ENCODE peak calls at places on chromosomes 1 and 21, in nine cellular contexts. U is stomach, G is EH, Q is IMR-90, Y is brain microvascular endothelial cell, H is H1, O is NAMALWA, B is EL, E is GM13977. K is an unnamed sample.
A peak's percentile ranks its signal among the peaks of the same experiment; 100 is the strongest.

GRCh38 chr1:198622532-198623218 is 16.2 kb upstream of the PTPRC start:
- DNase-seq in U (no peak), G (no peak), Q (no peak), Y (no peak), H (no peak), O (peak; percentile 82), B (no peak), E (no peak), K (no peak)

GRCh38 chr1:154628122-154628405 is 20.1 kb upstream of the ADAR start:
- DNase-seq in U (no peak), G (no peak), Q (no peak), Y (no peak), H (no peak), O (no peak), B (no peak), E (no peak), K (no peak)

GRCh38 chr1:41698916-41699860 is 214.7 kb upstream of the EDN2 start:
- DNase-seq in U (no peak), G (no peak), Q (peak; percentile 62), Y (no peak), H (no peak), O (no peak), B (no peak), E (peak; percentile 53), K (no peak)

GRCh38 chr1:100622037-100622436 is 84.1 kb downstream of the GPR88 start:
- DNase-seq in U (no peak), G (peak; percentile 99), Q (peak; percentile 99), Y (peak; percentile 99), H (no peak), O (no peak), B (peak; percentile 99), E (no peak), K (no peak)

GRCh38 chr1:169348356-169349036 is 19.1 kb downstream of the NME7 start:
- DNase-seq in U (no peak), G (peak; percentile 54), Q (peak; percentile 68), Y (peak; percentile 43), H (no peak), O (peak; percentile 79), B (peak; percentile 54), E (peak; percentile 34), K (peak; percentile 41)

GRCh38 chr1:91924146-91924545 is 25.1 kb upstream of the BRDT start:
- DNase-seq in U (no peak), G (peak; percentile 78), Q (peak; percentile 91), Y (peak; percentile 35), H (no peak), O (no peak), B (peak; percentile 71), E (no peak), K (no peak)

GRCh38 chr1:201022178-201022823 is 1.2 kb downstream of the KIF21B start:
- DNase-seq in U (no peak), G (no peak), Q (no peak), Y (no peak), H (no peak), O (peak; percentile 51), B (no peak), E (no peak), K (no peak)

GRCh38 chr1:3680488-3681230 is 28.3 kb downstream of the TP73 start:
- DNase-seq in U (no peak), G (no peak), Q (no peak), Y (no peak), H (no peak), O (peak; percentile 69), B (no peak), E (no peak), K (no peak)

GRCh38 chr1:44421374-44422028 is 16.4 kb downstream of the RNF220 start:
- DNase-seq in U (no peak), G (no peak), Q (no peak), Y (no peak), H (no peak), O (no peak), B (no peak), E (no peak), K (no peak)

GRCh38 chr1:64041366-64042131 is 161.9 kb upstream of the UBE2U start:
- DNase-seq in U (no peak), G (no peak), Q (no peak), Y (no peak), H (no peak), O (no peak), B (no peak), E (no peak), K (no peak)

GRCh38 chr21:35050348-35051286 is 1.5 kb upstream of the RUNX1 start:
- DNase-seq in U (no peak), G (peak; percentile 80), Q (peak; percentile 70), Y (no peak), H (no peak), O (peak; percentile 73), B (no peak), E (peak; percentile 59), K (no peak)

GRCh38 chr1:64980745-64981601 is 14.6 kb upstream of the JAK1 start:
- DNase-seq in U (peak; percentile 30), G (peak; percentile 57), Q (peak; percentile 41), Y (peak; percentile 32), H (no peak), O (no peak), B (peak; percentile 45), E (no peak), K (peak; percentile 65)

GRCh38 chr1:51898090-51898734 is 19.7 kb upstream of the NRDC start:
- DNase-seq in U (no peak), G (peak; percentile 98), Q (peak; percentile 97), Y (peak; percentile 84), H (no peak), O (no peak), B (peak; percentile 98), E (no peak), K (no peak)

GRCh38 chr1:54347261-54347954 is 58.8 kb downstream of the SSBP3 start:
- DNase-seq in U (no peak), G (no peak), Q (no peak), Y (no peak), H (no peak), O (no peak), B (no peak), E (no peak), K (no peak)

GRCh38 chr21:45637883-45638282 is 5.6 kb upstream of the PCBP3 start:
- DNase-seq in U (no peak), G (no peak), Q (no peak), Y (no peak), H (no peak), O (no peak), B (no peak), E (peak; percentile 7), K (no peak)

GRCh38 chr1:214439352-214440119 is 111.9 kb downstream of the PTPN14 start:
- DNase-seq in U (peak; percentile 64), G (no peak), Q (peak; percentile 97), Y (no peak), H (no peak), O (peak; percentile 71), B (no peak), E (peak; percentile 59), K (peak; percentile 45)

GRCh38 chr1:177368255-177368654 is 197.5 kb downstream of the BRINP2 start:
- DNase-seq in U (no peak), G (peak; percentile 9), Q (no peak), Y (no peak), H (no peak), O (no peak), B (peak; percentile 2), E (no peak), K (no peak)

GRCh38 chr1:83882906-83883305 is 116.0 kb downstream of the TTLL7 start:
- DNase-seq in U (no peak), G (peak; percentile 36), Q (peak; percentile 58), Y (peak; percentile 83), H (no peak), O (peak; percentile 66), B (peak; percentile 53), E (no peak), K (peak; percentile 28)

GRCh38 chr1:55127827-55128343 is 87.3 kb downstream of the USP24 start:
- DNase-seq in U (no peak), G (peak; percentile 47), Q (peak; percentile 73), Y (no peak), H (no peak), O (no peak), B (peak; percentile 17), E (peak; percentile 41), K (no peak)

GRCh38 chr21:35801388-35801787 is 258.9 kb downstream of the SETD4 start:
- DNase-seq in U (no peak), G (no peak), Q (no peak), Y (no peak), H (no peak), O (no peak), B (no peak), E (no peak), K (no peak)

GRCh38 chr1:9588551-9589143 is at the start of gene TMEM201:
- DNase-seq in U (peak; percentile 97), G (peak; percentile 91), Q (peak; percentile 85), Y (peak; percentile 85), H (peak; percentile 97), O (peak; percentile 97), B (peak; percentile 93), E (peak; percentile 98), K (peak; percentile 94)

GRCh38 chr1:113142791-113143190 is 69.8 kb downstream of the LRIG2 start:
- DNase-seq in U (no peak), G (peak; percentile 79), Q (no peak), Y (peak; percentile 24), H (no peak), O (no peak), B (no peak), E (no peak), K (no peak)